ENCODE peak calls at places on chromosomes 2 and 18, in five cellular contexts. S is neuronal stem cell, Q is IMR-90, N is mesenchymal stem cell, Y is H1. T is an unnamed sample.

GRCh38 chr2:74383254-74383653 is 3.1 kb upstream of the DCTN1 start:
- DNase-seq in S (no peak), Q (peak; percentile 86), N (peak; percentile 23), Y (no peak), T (no peak)

GRCh38 chr2:135563793-135564192 is 32.5 kb downstream of the R3HDM1 start:
- DNase-seq in S (no peak), Q (peak; percentile 54), N (no peak), Y (no peak), T (no peak)

GRCh38 chr18:24270937-24271380 is 126.7 kb downstream of the OSBPL1A start:
- DNase-seq in S (peak; percentile 32), Q (peak; percentile 63), N (peak; percentile 47), Y (no peak), T (peak; percentile 25)

GRCh38 chr2:144523606-144524131 is 3.8 kb upstream of the ZEB2 start:
- DNase-seq in S (no peak), Q (no peak), N (peak; percentile 39), Y (peak; percentile 69), T (no peak)

GRCh38 chr2:140177081-140177480 is 1396.9 kb upstream of the NXPH2 start:
- DNase-seq in S (no peak), Q (no peak), N (no peak), Y (no peak), T (no peak)

GRCh38 chr2:62439425-62439824 is 66.6 kb downstream of the TMEM17 start:
- DNase-seq in S (no peak), Q (no peak), N (no peak), Y (no peak), T (no peak)

GRCh38 chr2:126656311-126657145 is 570 bp downstream of the GYPC start:
- DNase-seq in S (peak; percentile 47), Q (peak; percentile 31), N (no peak), Y (peak; percentile 75), T (no peak)

GRCh38 chr18:67265464-67266245 is 250.9 kb downstream of the DSEL start:
- DNase-seq in S (no peak), Q (peak; percentile 79), N (peak; percentile 73), Y (no peak), T (no peak)

GRCh38 chr2:3692375-3692774 is 11.0 kb upstream of the DCDC2C start:
- DNase-seq in S (peak; percentile 18), Q (peak; percentile 31), N (peak; percentile 9), Y (peak; percentile 48), T (no peak)

GRCh38 chr2:31401580-31401979 is 13.0 kb downstream of the XDH start:
- DNase-seq in S (no peak), Q (peak; percentile 96), N (peak; percentile 91), Y (no peak), T (peak; percentile 98)

GRCh38 chr2:5691659-5692529 is at the start of gene SOX11:
- DNase-seq in S (peak; percentile 96), Q (peak; percentile 95), N (peak; percentile 95), Y (peak; percentile 96), T (no peak)

GRCh38 chr2:156647377-156648010 is 211.3 kb downstream of the GPD2 start:
- DNase-seq in S (no peak), Q (no peak), N (no peak), Y (no peak), T (no peak)

GRCh38 chr2:159133795-159134194 is 152.7 kb downstream of the WDSUB1 start:
- DNase-seq in S (no peak), Q (peak; percentile 61), N (no peak), Y (no peak), T (no peak)

GRCh38 chr2:233025706-233026105 is 6.8 kb upstream of the NEU2 start:
- DNase-seq in S (no peak), Q (no peak), N (no peak), Y (no peak), T (peak; percentile 78)

GRCh38 chr18:58105908-58106673 is 62.1 kb downstream of the NEDD4L start:
- DNase-seq in S (no peak), Q (peak; percentile 26), N (no peak), Y (no peak), T (no peak)

GRCh38 chr2:3208179-3208578 is 169.4 kb downstream of the EIPR1 start:
- DNase-seq in S (no peak), Q (no peak), N (no peak), Y (no peak), T (no peak)

GRCh38 chr2:20702563-20702962 is 35.6 kb downstream of the GDF7 start:
- DNase-seq in S (no peak), Q (peak; percentile 78), N (peak; percentile 58), Y (no peak), T (no peak)

GRCh38 chr18:66727991-66728390 is 124.1 kb upstream of the CDH19 start:
- DNase-seq in S (no peak), Q (no peak), N (no peak), Y (no peak), T (no peak)

GRCh38 chr2:158458617-158458920 is 1.8 kb downstream of the PKP4 start:
- DNase-seq in S (no peak), Q (peak; percentile 26), N (peak; percentile 27), Y (no peak), T (no peak)

GRCh38 chr18:22547807-22548561 is 130.3 kb upstream of the CTAGE1 start:
- DNase-seq in S (no peak), Q (peak; percentile 53), N (no peak), Y (no peak), T (no peak)

GRCh38 chr2:206556357-206556949 is 85.8 kb upstream of the FAM237A start:
- DNase-seq in S (peak; percentile 31), Q (peak; percentile 58), N (peak; percentile 46), Y (no peak), T (no peak)

GRCh38 chr2:134232868-134233732 is 20.8 kb upstream of the MGAT5 start:
- DNase-seq in S (no peak), Q (peak; percentile 59), N (peak; percentile 51), Y (no peak), T (peak; percentile 27)

GRCh38 chr2:214481204-214481603 is 70.3 kb downstream of the VWC2L start:
- DNase-seq in S (peak; percentile 17), Q (peak; percentile 66), N (peak; percentile 91), Y (no peak), T (no peak)

GRCh38 chr18:3057526-3057925 is 44.6 kb upstream of the LPIN2 start:
- DNase-seq in S (no peak), Q (no peak), N (no peak), Y (no peak), T (no peak)

GRCh38 chr2:177667626-177668025 is 275.1 kb downstream of the AGPS start:
- DNase-seq in S (no peak), Q (peak; percentile 1), N (peak; percentile 24), Y (no peak), T (no peak)

GRCh38 chr2:121831841-121832240 is 76.4 kb downstream of the TSN start:
- DNase-seq in S (no peak), Q (no peak), N (no peak), Y (no peak), T (no peak)
- H3K23ac ChIP-seq in S (no peak overlapping the region), Q (no peak overlapping the region), N (no peak overlapping the region), Y (no peak overlapping the region), T (no peak overlapping the region)

GRCh38 chr2:108377411-108377810 is 343 bp upstream of the SULT1C4 start:
- DNase-seq in S (no peak), Q (peak; percentile 86), N (peak; percentile 84), Y (no peak), T (no peak)
- H3K14ac ChIP-seq in S (no peak overlapping the region), Q (no peak overlapping the region), N (no peak overlapping the region), Y (no peak overlapping the region), T (no peak overlapping the region)

DNA sequence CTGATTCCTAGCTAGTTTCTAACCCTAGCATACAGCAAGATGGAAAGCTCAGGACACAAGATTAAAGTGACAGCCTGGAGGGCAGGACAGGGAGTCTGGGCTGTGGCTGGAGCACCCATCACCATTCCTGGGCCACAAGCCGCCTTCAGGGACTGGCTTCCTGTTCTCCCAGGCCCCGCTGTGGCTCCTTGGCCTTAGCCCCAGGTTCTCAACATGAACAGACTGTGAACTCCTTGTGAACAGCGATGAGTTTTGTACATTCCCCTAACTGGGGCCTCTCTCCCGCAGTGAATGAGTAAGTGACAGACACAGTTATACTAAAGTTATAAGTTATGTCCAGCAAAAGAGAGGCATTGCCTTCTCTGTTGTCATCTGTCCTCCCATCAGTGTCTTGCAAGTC is 35.9 kb upstream of the SLC14A1 start:
- DNase-seq in S (no peak), Q (peak; percentile 48), N (no peak), Y (no peak), T (no peak)
- H3K4me3 ChIP-seq in S (no peak overlapping the region), Q (no peak overlapping the region), N (no peak overlapping the region), Y (no peak overlapping the region), T (no peak overlapping the region)

GRCh38 chr18:45379903-45380302 is 235.4 kb upstream of the SLC14A2 start:
- DNase-seq in S (no peak), Q (no peak), N (no peak), Y (no peak), T (no peak)
- H3K23ac ChIP-seq in S (no peak overlapping the region), Q (no peak overlapping the region), N (no peak overlapping the region), Y (no peak overlapping the region), T (no peak overlapping the region)

GRCh38 chr2:128374001-128374710 is 55.5 kb upstream of the HS6ST1 start:
- DNase-seq in S (no peak), Q (peak; percentile 87), N (peak; percentile 90), Y (no peak), T (peak; percentile 71)

GRCh38 chr2:128375454-128375853 is 56.8 kb upstream of the HS6ST1 start:
- DNase-seq in S (no peak), Q (no peak), N (no peak), Y (no peak), T (no peak)

GRCh38 chr2:128373346-128374000 is 54.8 kb upstream of the HS6ST1 start:
- DNase-seq in S (no peak), Q (no peak), N (no peak), Y (no peak), T (peak; percentile 49)

GRCh38 chr2:128376241-128377041 is 57.8 kb upstream of the HS6ST1 start:
- DNase-seq in S (no peak), Q (no peak), N (no peak), Y (peak; percentile 36), T (no peak)

DNA sequence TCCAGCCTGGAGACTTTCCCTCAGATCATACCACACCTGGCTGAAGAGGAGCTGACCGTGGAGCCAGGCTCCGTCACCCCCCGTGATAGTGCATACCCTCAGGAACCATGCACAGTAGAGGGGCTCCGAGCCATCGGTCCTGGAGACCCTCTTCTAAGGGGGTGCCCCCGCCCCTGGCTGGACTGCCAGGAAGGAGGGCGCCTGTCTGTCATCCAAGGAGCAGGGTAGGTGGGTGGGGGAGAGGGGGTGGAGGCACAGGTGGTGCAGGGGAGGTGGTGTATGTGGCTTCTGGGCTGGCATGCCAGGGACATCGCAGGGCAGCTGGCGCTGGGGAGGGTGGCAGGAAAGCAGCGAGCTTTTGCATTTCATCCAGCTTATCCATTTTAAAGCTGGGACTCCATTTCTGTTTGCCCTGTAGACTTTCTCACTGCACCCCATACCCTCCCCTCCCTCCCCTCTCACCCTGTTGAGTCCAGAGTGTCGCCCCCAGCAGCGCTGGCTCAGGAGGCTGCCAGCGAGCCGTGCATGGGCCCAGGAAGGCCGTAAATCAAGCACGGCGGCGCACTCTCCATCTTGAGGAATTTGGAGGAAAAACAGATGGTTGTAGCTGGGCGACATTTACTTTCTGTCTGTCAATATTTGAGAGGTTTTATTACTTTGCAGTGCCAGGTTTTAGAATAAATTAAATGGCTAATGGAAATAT is 56.2 kb upstream of the HS6ST1 start:
- DNase-seq in S (no peak), Q (no peak), N (no peak), Y (no peak), T (no peak)
- H3K14ac ChIP-seq in S (no peak overlapping the region), Q (peak overlapping the region; percentile 57), N (no peak overlapping the region), Y (no peak overlapping the region), T (peak overlapping the region; percentile 67)

GRCh38 chr2:17830053-17831034 is 14.1 kb downstream of the MSGN1 start:
- DNase-seq in S (peak; percentile 84), Q (peak; percentile 65), N (peak; percentile 85), Y (peak; percentile 99), T (peak; percentile 29)
- H3K4me3 ChIP-seq in S (no peak overlapping the region), Q (peak overlapping the region; percentile 14), N (no peak overlapping the region), Y (no peak overlapping the region), T (no peak overlapping the region)

GRCh38 chr18:5772706-5773105 is 122.6 kb downstream of the TMEM200C start:
- DNase-seq in S (no peak), Q (no peak), N (no peak), Y (no peak), T (no peak)
- H3K23ac ChIP-seq in S (no peak overlapping the region), Q (no peak overlapping the region), N (no peak overlapping the region), Y (no peak overlapping the region), T (no peak overlapping the region)